ENCODE peak calls at places on chromosome 1, in seven cellular contexts. B, H, V, R, Z, L and Q are unnamed samples.

GRCh38 chr1:95451054-95451453 is 217.0 kb downstream of the RWDD3 start:
- DNase-seq in R (no peak), V (no peak), L (no peak), Z (no peak), B (no peak), H (no peak), Q (no peak)

GRCh38 chr1:208520700-208521099 is 276.5 kb upstream of the PLXNA2 start:
- DNase-seq in B (no peak), L (no peak), H (no peak), Z (no peak), R (no peak), V (no peak), Q (no peak)

GRCh38 chr1:157364612-157365011 is 187.7 kb downstream of the FCRL5 start:
- DNase-seq in V (no peak), B (no peak), R (no peak), H (no peak), Z (no peak), L (no peak), Q (no peak)

GRCh38 chr1:243415663-243416365 is 160.0 kb downstream of the SDCCAG8 start:
- DNase-seq in H (no peak), V (no peak), B (no peak), Z (no peak), L (no peak), R (no peak), Q (no peak)

GRCh38 chr1:218636548-218636947 is 291.4 kb downstream of the TGFB2 start:
- DNase-seq in V (no peak), H (no peak), R (no peak), Z (no peak), L (peak), B (no peak), Q (no peak)

GRCh38 chr1:41500378-41500777 is 15.9 kb upstream of the EDN2 start:
- DNase-seq in L (no peak), Z (peak), B (peak), V (no peak), R (no peak), H (peak), Q (no peak)

GRCh38 chr1:204087893-204088528 is 15.1 kb downstream of the SOX13 start:
- DNase-seq in H (no peak), V (no peak), L (no peak), R (no peak), B (no peak), Z (no peak), Q (no peak)

GRCh38 chr1:91763252-91763651 is 122.7 kb downstream of the TGFBR3 start:
- DNase-seq in B (no peak), V (no peak), H (no peak), L (peak), R (no peak), Z (no peak), Q (no peak)

GRCh38 chr1:232627645-232628334 is 2.1 kb downstream of the SIPA1L2 start:
- DNase-seq in R (peak), V (peak), H (peak), Z (no peak), B (no peak), L (peak), Q (no peak)

GRCh38 chr1:94096797-94097549 is 24.0 kb downstream of the ABCA4 start:
- DNase-seq in Z (no peak), H (no peak), V (no peak), L (peak), B (no peak), R (no peak), Q (no peak)

GRCh38 chr1:168734271-168734670 is 5.3 kb upstream of the DPT start:
- DNase-seq in B (no peak), Z (no peak), R (no peak), H (no peak), V (no peak), L (no peak), Q (no peak)